ENCODE peak calls at places on chromosomes 5 and 9, in eight cellular contexts. One of them, this sample, is unnamed.

GRCh38 chr5:32936329-32936728 is 225.2 kb downstream of the NPR3 start:
- DNase-seq in bronchial epithelial cell: no peak
- DNase-seq in A549: no peak
- DNase-seq in dorsolateral prefrontal cortex: no peak
- DNase-seq in MM.1S: no peak
- DNase-seq in activated CD8-positive, alpha-beta T cell treated with anti-CD3 and anti-CD28 coated beads for 36 hours: no peak
- DNase-seq in HL-60: no peak
- DNase-seq in H1: no peak
- DNase-seq in this sample: no peak

GRCh38 chr5:173853370-173854131 is 34.6 kb upstream of the CPEB4 start:
- DNase-seq in dorsolateral prefrontal cortex: no peak
- DNase-seq in activated CD8-positive, alpha-beta T cell treated with anti-CD3 and anti-CD28 coated beads for 36 hours: peak
- DNase-seq in bronchial epithelial cell: no peak
- DNase-seq in MM.1S: no peak
- DNase-seq in A549: no peak
- DNase-seq in HL-60: no peak
- DNase-seq in H1: no peak
- DNase-seq in this sample: no peak

GRCh38 chr9:91420471-91421021 is 3.1 kb downstream of the NFIL3 start:
- DNase-seq in H1: no peak
- DNase-seq in dorsolateral prefrontal cortex: no peak
- DNase-seq in A549: no peak
- DNase-seq in bronchial epithelial cell: no peak
- DNase-seq in activated CD8-positive, alpha-beta T cell treated with anti-CD3 and anti-CD28 coated beads for 36 hours: no peak
- DNase-seq in MM.1S: peak
- DNase-seq in HL-60: no peak
- DNase-seq in this sample: no peak

GRCh38 chr9:112043423-112043822 is 131.7 kb downstream of the SUSD1 start:
- DNase-seq in MM.1S: no peak
- DNase-seq in dorsolateral prefrontal cortex: no peak
- DNase-seq in bronchial epithelial cell: no peak
- DNase-seq in H1: no peak
- DNase-seq in A549: no peak
- DNase-seq in activated CD8-positive, alpha-beta T cell treated with anti-CD3 and anti-CD28 coated beads for 36 hours: no peak
- DNase-seq in HL-60: no peak
- DNase-seq in this sample: no peak

GRCh38 chr5:79488775-79489174 is 25.2 kb downstream of the HOMER1 start:
- DNase-seq in H1: no peak
- DNase-seq in A549: no peak
- DNase-seq in activated CD8-positive, alpha-beta T cell treated with anti-CD3 and anti-CD28 coated beads for 36 hours: no peak
- DNase-seq in dorsolateral prefrontal cortex: no peak
- DNase-seq in bronchial epithelial cell: no peak
- DNase-seq in MM.1S: no peak
- DNase-seq in HL-60: no peak
- DNase-seq in this sample: no peak

GRCh38 chr5:83015676-83016075 is 61.5 kb downstream of the TMEM167A start:
- DNase-seq in A549: no peak
- DNase-seq in bronchial epithelial cell: no peak
- DNase-seq in dorsolateral prefrontal cortex: no peak
- DNase-seq in HL-60: no peak
- DNase-seq in MM.1S: no peak
- DNase-seq in activated CD8-positive, alpha-beta T cell treated with anti-CD3 and anti-CD28 coated beads for 36 hours: no peak
- DNase-seq in H1: no peak
- DNase-seq in this sample: no peak

GRCh38 chr5:138257583-138257982 is 16.8 kb downstream of the GFRA3 start:
- DNase-seq in HL-60: no peak
- DNase-seq in activated CD8-positive, alpha-beta T cell treated with anti-CD3 and anti-CD28 coated beads for 36 hours: no peak
- DNase-seq in dorsolateral prefrontal cortex: no peak
- DNase-seq in A549: no peak
- DNase-seq in bronchial epithelial cell: no peak
- DNase-seq in MM.1S: no peak
- DNase-seq in H1: no peak
- DNase-seq in this sample: no peak

GRCh38 chr5:177242304-177242703 is 61.2 kb downstream of the RAB24 start:
- DNase-seq in bronchial epithelial cell: no peak
- DNase-seq in MM.1S: no peak
- DNase-seq in dorsolateral prefrontal cortex: no peak
- DNase-seq in activated CD8-positive, alpha-beta T cell treated with anti-CD3 and anti-CD28 coated beads for 36 hours: no peak
- DNase-seq in A549: no peak
- DNase-seq in HL-60: no peak
- DNase-seq in H1: no peak
- DNase-seq in this sample: no peak

GRCh38 chr9:121107041-121107440 is 32.3 kb downstream of the CNTRL start:
- DNase-seq in MM.1S: no peak
- DNase-seq in dorsolateral prefrontal cortex: no peak
- DNase-seq in HL-60: no peak
- DNase-seq in activated CD8-positive, alpha-beta T cell treated with anti-CD3 and anti-CD28 coated beads for 36 hours: no peak
- DNase-seq in A549: peak
- DNase-seq in bronchial epithelial cell: peak
- DNase-seq in H1: no peak
- DNase-seq in this sample: no peak

GRCh38 chr5:79653843-79654242 is 35.8 kb upstream of the CMYA5 start:
- DNase-seq in bronchial epithelial cell: no peak
- DNase-seq in MM.1S: no peak
- DNase-seq in A549: no peak
- DNase-seq in activated CD8-positive, alpha-beta T cell treated with anti-CD3 and anti-CD28 coated beads for 36 hours: no peak
- DNase-seq in dorsolateral prefrontal cortex: no peak
- DNase-seq in HL-60: no peak
- DNase-seq in H1: no peak
- DNase-seq in this sample: no peak

GRCh38 chr5:16412556-16412955 is 53.0 kb downstream of the ZNF622 start:
- DNase-seq in dorsolateral prefrontal cortex: no peak
- DNase-seq in bronchial epithelial cell: peak
- DNase-seq in MM.1S: no peak
- DNase-seq in HL-60: no peak
- DNase-seq in A549: no peak
- DNase-seq in H1: no peak
- DNase-seq in activated CD8-positive, alpha-beta T cell treated with anti-CD3 and anti-CD28 coated beads for 36 hours: no peak
- DNase-seq in this sample: no peak

GRCh38 chr5:5705010-5705409 is 282.5 kb downstream of the ICE1 start:
- DNase-seq in H1: no peak
- DNase-seq in activated CD8-positive, alpha-beta T cell treated with anti-CD3 and anti-CD28 coated beads for 36 hours: no peak
- DNase-seq in dorsolateral prefrontal cortex: no peak
- DNase-seq in A549: no peak
- DNase-seq in MM.1S: no peak
- DNase-seq in bronchial epithelial cell: peak
- DNase-seq in HL-60: no peak
- DNase-seq in this sample: no peak

GRCh38 chr9:36676823-36677521 is 104.3 kb downstream of the MELK start:
- DNase-seq in dorsolateral prefrontal cortex: no peak
- DNase-seq in HL-60: no peak
- DNase-seq in A549: no peak
- DNase-seq in activated CD8-positive, alpha-beta T cell treated with anti-CD3 and anti-CD28 coated beads for 36 hours: no peak
- DNase-seq in bronchial epithelial cell: no peak
- DNase-seq in MM.1S: no peak
- DNase-seq in H1: no peak
- DNase-seq in this sample: no peak

GRCh38 chr5:152202321-152202720 is 202.8 kb downstream of the NMUR2 start:
- DNase-seq in A549: no peak
- DNase-seq in bronchial epithelial cell: no peak
- DNase-seq in H1: no peak
- DNase-seq in HL-60: no peak
- DNase-seq in MM.1S: no peak
- DNase-seq in dorsolateral prefrontal cortex: no peak
- DNase-seq in activated CD8-positive, alpha-beta T cell treated with anti-CD3 and anti-CD28 coated beads for 36 hours: no peak
- DNase-seq in this sample: no peak
- TF ChIP-seq CTCF in A549: no peak
- TF ChIP-seq CTCF in bronchial epithelial cell: no peak
- TF ChIP-seq CTCF in H1: no peak
- TF ChIP-seq CTCF in HL-60: no peak
- TF ChIP-seq CTCF in MM.1S: no peak
- TF ChIP-seq CTCF in dorsolateral prefrontal cortex: no peak
- TF ChIP-seq CTCF in activated CD8-positive, alpha-beta T cell treated with anti-CD3 and anti-CD28 coated beads for 36 hours: no peak
- TF ChIP-seq CTCF in this sample: no peak

GRCh38 chr5:147667363-147667762 is 115.2 kb downstream of the JAKMIP2 start:
- DNase-seq in A549: no peak
- DNase-seq in activated CD8-positive, alpha-beta T cell treated with anti-CD3 and anti-CD28 coated beads for 36 hours: no peak
- DNase-seq in H1: no peak
- DNase-seq in HL-60: no peak
- DNase-seq in bronchial epithelial cell: no peak
- DNase-seq in MM.1S: no peak
- DNase-seq in dorsolateral prefrontal cortex: no peak
- DNase-seq in this sample: no peak
- TF ChIP-seq CTCF in A549: no peak
- TF ChIP-seq CTCF in activated CD8-positive, alpha-beta T cell treated with anti-CD3 and anti-CD28 coated beads for 36 hours: no peak
- TF ChIP-seq CTCF in H1: no peak
- TF ChIP-seq CTCF in HL-60: no peak
- TF ChIP-seq CTCF in bronchial epithelial cell: no peak
- TF ChIP-seq CTCF in MM.1S: no peak
- TF ChIP-seq CTCF in dorsolateral prefrontal cortex: no peak
- TF ChIP-seq CTCF in this sample: no peak

GRCh38 chr5:179006564-179006963 is 11.4 kb upstream of the GRM6 start:
- DNase-seq in A549: no peak
- DNase-seq in HL-60: no peak
- DNase-seq in activated CD8-positive, alpha-beta T cell treated with anti-CD3 and anti-CD28 coated beads for 36 hours: no peak
- DNase-seq in MM.1S: no peak
- DNase-seq in bronchial epithelial cell: no peak
- DNase-seq in dorsolateral prefrontal cortex: no peak
- DNase-seq in H1: no peak
- DNase-seq in this sample: no peak

DNA sequence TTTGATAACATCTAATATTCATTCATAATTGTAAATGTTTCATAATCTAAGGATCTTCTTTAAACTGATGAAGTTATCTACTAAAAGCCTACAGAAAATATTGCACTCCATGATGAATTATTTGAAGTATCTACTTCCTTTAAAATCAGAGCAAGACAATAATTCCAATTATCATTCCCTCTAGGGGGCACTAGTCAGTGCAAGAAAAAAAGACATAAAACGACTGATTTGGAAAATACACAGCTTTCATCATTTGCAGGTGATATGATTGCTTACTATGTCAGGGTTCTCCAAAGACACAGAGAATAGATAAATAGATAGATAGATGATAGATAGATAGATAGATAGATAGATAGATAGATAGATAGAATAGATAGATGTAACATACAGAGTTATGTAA is 13.5 kb upstream of the GRM6 start:
- DNase-seq in A549: no peak
- DNase-seq in H1: no peak
- DNase-seq in dorsolateral prefrontal cortex: no peak
- DNase-seq in MM.1S: no peak
- DNase-seq in activated CD8-positive, alpha-beta T cell treated with anti-CD3 and anti-CD28 coated beads for 36 hours: no peak
- DNase-seq in HL-60: no peak
- DNase-seq in bronchial epithelial cell: no peak
- DNase-seq in this sample: no peak
- TF ChIP-seq CTCF in A549: no peak
- TF ChIP-seq CTCF in H1: no peak
- TF ChIP-seq CTCF in dorsolateral prefrontal cortex: no peak
- TF ChIP-seq CTCF in MM.1S: peak
- TF ChIP-seq CTCF in activated CD8-positive, alpha-beta T cell treated with anti-CD3 and anti-CD28 coated beads for 36 hours: no peak
- TF ChIP-seq CTCF in HL-60: no peak
- TF ChIP-seq CTCF in bronchial epithelial cell: no peak
- TF ChIP-seq CTCF in this sample: no peak

DNA sequence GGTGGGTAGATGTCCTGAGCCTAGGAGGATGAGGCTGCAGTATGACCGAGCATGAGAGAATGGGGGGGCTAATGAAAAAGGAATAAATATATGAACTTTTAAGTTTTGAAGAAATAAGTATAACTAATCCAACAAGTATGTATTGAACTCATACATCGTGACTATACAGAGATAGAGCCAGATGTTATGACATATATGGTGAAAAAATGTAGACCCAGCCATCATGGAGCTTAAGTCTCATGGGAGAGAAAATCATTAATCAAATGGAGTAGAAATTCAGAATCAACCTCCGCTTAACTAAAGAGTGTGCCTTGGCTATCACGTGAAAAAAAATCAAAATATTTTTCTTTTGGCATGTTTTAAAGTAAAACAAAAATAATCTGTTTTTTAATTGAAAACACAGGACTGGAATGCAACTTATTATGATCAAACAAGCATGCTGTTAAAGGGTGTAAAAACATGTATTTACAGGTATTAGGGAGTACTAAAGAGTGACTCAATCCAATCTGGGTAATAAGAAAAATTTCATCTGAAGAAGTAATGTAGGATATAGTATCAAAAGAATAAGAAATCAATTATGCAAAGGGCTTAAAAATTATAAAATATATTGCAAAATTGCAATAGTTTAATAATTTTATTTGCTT is 868.5 kb upstream of the NUDT12 start:
- DNase-seq in activated CD8-positive, alpha-beta T cell treated with anti-CD3 and anti-CD28 coated beads for 36 hours: no peak
- DNase-seq in A549: no peak
- DNase-seq in MM.1S: no peak
- DNase-seq in H1: no peak
- DNase-seq in dorsolateral prefrontal cortex: no peak
- DNase-seq in HL-60: no peak
- DNase-seq in bronchial epithelial cell: peak
- DNase-seq in this sample: no peak
- TF ChIP-seq CTCF in activated CD8-positive, alpha-beta T cell treated with anti-CD3 and anti-CD28 coated beads for 36 hours: no peak
- TF ChIP-seq CTCF in A549: no peak
- TF ChIP-seq CTCF in MM.1S: no peak
- TF ChIP-seq CTCF in H1: no peak
- TF ChIP-seq CTCF in dorsolateral prefrontal cortex: no peak
- TF ChIP-seq CTCF in HL-60: no peak
- TF ChIP-seq CTCF in bronchial epithelial cell: no peak
- TF ChIP-seq CTCF in this sample: no peak

DNA sequence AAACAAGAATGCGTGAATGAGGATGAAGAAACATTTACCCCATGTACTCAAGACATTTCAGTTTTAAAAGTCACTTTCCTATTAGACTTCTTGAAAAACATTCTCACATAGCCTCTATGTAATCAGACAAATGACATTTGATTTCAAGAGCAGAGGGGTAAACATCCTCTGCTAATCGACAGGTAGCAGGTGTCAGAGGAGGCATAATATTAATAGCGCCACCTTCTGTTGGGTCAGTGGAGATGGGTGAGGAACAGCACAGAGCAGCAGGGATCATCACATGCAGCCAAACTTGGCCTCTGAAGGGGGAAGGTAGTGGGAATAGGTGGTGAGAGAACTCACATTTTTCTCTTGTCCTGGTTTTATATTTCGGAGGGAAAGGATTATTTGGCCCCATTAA is 3.3 kb upstream of the LSM11 start:
- DNase-seq in HL-60: no peak
- DNase-seq in MM.1S: peak
- DNase-seq in H1: peak
- DNase-seq in activated CD8-positive, alpha-beta T cell treated with anti-CD3 and anti-CD28 coated beads for 36 hours: peak
- DNase-seq in A549: peak
- DNase-seq in dorsolateral prefrontal cortex: no peak
- DNase-seq in bronchial epithelial cell: peak
- DNase-seq in this sample: no peak
- TF ChIP-seq CTCF in HL-60: peak
- TF ChIP-seq CTCF in MM.1S: peak
- TF ChIP-seq CTCF in H1: peak
- TF ChIP-seq CTCF in activated CD8-positive, alpha-beta T cell treated with anti-CD3 and anti-CD28 coated beads for 36 hours: peak
- TF ChIP-seq CTCF in A549: peak
- TF ChIP-seq CTCF in dorsolateral prefrontal cortex: no peak
- TF ChIP-seq CTCF in bronchial epithelial cell: peak
- TF ChIP-seq CTCF in this sample: peak

This sample was measured in glutamatergic neuron.